ENCODE peak calls at places on chromosome 22, in four cellular contexts. One of them, this sample, is unnamed.
A peak's percentile ranks its signal among the peaks of the same experiment; 100 is the strongest.

GRCh38 chr22:19772673-19773469 is 12.3 kb downstream of the TBX1 start:
- ATAC-seq in heart left ventricle: peak; percentile 51
- ATAC-seq in lower lobe of right lung: no peak
- ATAC-seq in right cardiac atrium: peak; percentile 21
- ATAC-seq in this sample: no peak

GRCh38 chr22:22397292-22397870 is 111.2 kb downstream of the ZNF280B start:
- ATAC-seq in heart left ventricle: peak; percentile 78
- ATAC-seq in lower lobe of right lung: peak; percentile 50
- ATAC-seq in right cardiac atrium: peak; percentile 89
- ATAC-seq in this sample: peak; percentile 86

GRCh38 chr22:19215360-19215759 is 36.8 kb upstream of the SLC25A1 start:
- ATAC-seq in heart left ventricle: no peak
- ATAC-seq in lower lobe of right lung: no peak
- ATAC-seq in right cardiac atrium: no peak
- ATAC-seq in this sample: no peak

GRCh38 chr22:40534379-40535188 is 101.9 kb downstream of the MRTFA start:
- ATAC-seq in heart left ventricle: peak; percentile 71
- ATAC-seq in lower lobe of right lung: peak; percentile 59
- ATAC-seq in right cardiac atrium: peak; percentile 68
- ATAC-seq in this sample: no peak

GRCh38 chr22:39750759-39751158 is 142.8 kb downstream of the ENTHD1 start:
- ATAC-seq in heart left ventricle: no peak
- ATAC-seq in lower lobe of right lung: no peak
- ATAC-seq in right cardiac atrium: no peak
- ATAC-seq in this sample: no peak

GRCh38 chr22:35376728-35377472 is 4.0 kb upstream of the HMOX1 start:
- ATAC-seq in heart left ventricle: peak; percentile 54
- ATAC-seq in lower lobe of right lung: peak; percentile 72
- ATAC-seq in right cardiac atrium: peak; percentile 55
- ATAC-seq in this sample: peak; percentile 73

GRCh38 chr22:19663821-19664325 is 50.4 kb upstream of the SEPTIN5 start:
- ATAC-seq in heart left ventricle: peak; percentile 39
- ATAC-seq in lower lobe of right lung: no peak
- ATAC-seq in right cardiac atrium: peak; percentile 54
- ATAC-seq in this sample: no peak

GRCh38 chr22:30572840-30573593 is 1.4 kb downstream of the GAL3ST1 start:
- ATAC-seq in heart left ventricle: no peak
- ATAC-seq in lower lobe of right lung: no peak
- ATAC-seq in right cardiac atrium: no peak
- ATAC-seq in this sample: no peak

GRCh38 chr22:22478450-22478849 is 30.1 kb downstream of the ZNF280B start:
- ATAC-seq in heart left ventricle: no peak
- ATAC-seq in lower lobe of right lung: no peak
- ATAC-seq in right cardiac atrium: no peak
- ATAC-seq in this sample: no peak

GRCh38 chr22:39318507-39319283 is 728 bp downstream of the RPL3 start:
- ATAC-seq in heart left ventricle: peak; percentile 4
- ATAC-seq in lower lobe of right lung: peak; percentile 23
- ATAC-seq in right cardiac atrium: peak; percentile 23
- ATAC-seq in this sample: peak; percentile 13

GRCh38 chr22:38443675-38444521 is 11.1 kb downstream of the KCNJ4 start:
- ATAC-seq in heart left ventricle: peak; percentile 2
- ATAC-seq in lower lobe of right lung: no peak
- ATAC-seq in right cardiac atrium: no peak
- ATAC-seq in this sample: no peak

GRCh38 chr22:38484244-38484643 is 16.3 kb downstream of the KDELR3 start:
- ATAC-seq in heart left ventricle: no peak
- ATAC-seq in lower lobe of right lung: no peak
- ATAC-seq in right cardiac atrium: no peak
- ATAC-seq in this sample: no peak

GRCh38 chr22:35819421-35819820 is 101.7 kb downstream of the APOL5 start:
- ATAC-seq in heart left ventricle: no peak
- ATAC-seq in lower lobe of right lung: no peak
- ATAC-seq in right cardiac atrium: no peak
- ATAC-seq in this sample: no peak

GRCh38 chr22:30668306-30668655 is 606 bp upstream of the DUSP18 start:
- ATAC-seq in heart left ventricle: no peak
- ATAC-seq in lower lobe of right lung: peak; percentile 1
- ATAC-seq in right cardiac atrium: no peak
- ATAC-seq in this sample: no peak

GRCh38 chr22:35708453-35708852 is 9.2 kb upstream of the APOL5 start:
- ATAC-seq in heart left ventricle: no peak
- ATAC-seq in lower lobe of right lung: no peak
- ATAC-seq in right cardiac atrium: no peak
- ATAC-seq in this sample: no peak

GRCh38 chr22:40040927-40041326 is 46.2 kb downstream of the FAM83F start:
- ATAC-seq in heart left ventricle: no peak
- ATAC-seq in lower lobe of right lung: no peak
- ATAC-seq in right cardiac atrium: no peak
- ATAC-seq in this sample: no peak

GRCh38 chr22:18906896-18907295 is 776 bp downstream of the DGCR6 start:
- ATAC-seq in heart left ventricle: no peak
- ATAC-seq in lower lobe of right lung: peak; percentile 43
- ATAC-seq in right cardiac atrium: no peak
- ATAC-seq in this sample: no peak

GRCh38 chr22:48276933-48277867 is 1514.8 kb downstream of the TBC1D22A start:
- ATAC-seq in heart left ventricle: no peak
- ATAC-seq in lower lobe of right lung: peak; percentile 20
- ATAC-seq in right cardiac atrium: peak; percentile 22
- ATAC-seq in this sample: no peak

GRCh38 chr22:24555496-24556253 is at the start of gene SNRPD3:
- ATAC-seq in heart left ventricle: peak; percentile 80
- ATAC-seq in lower lobe of right lung: peak; percentile 90
- ATAC-seq in right cardiac atrium: peak; percentile 88
- ATAC-seq in this sample: peak; percentile 85
- H3K4me1 ChIP-seq in heart left ventricle: peaks cover 34% of the 10 kb centered on the region
- H3K4me1 ChIP-seq in lower lobe of right lung: peaks cover 50% of the 10 kb centered on the region
- H3K4me1 ChIP-seq in right cardiac atrium: peaks cover 22% of the 10 kb centered on the region
- H3K4me1 ChIP-seq in this sample: peaks cover 26% of the 10 kb centered on the region

GRCh38 chr22:28544431-28544868 is 135.2 kb downstream of the TTC28 start:
- ATAC-seq in heart left ventricle: no peak
- ATAC-seq in lower lobe of right lung: no peak
- ATAC-seq in right cardiac atrium: no peak
- ATAC-seq in this sample: no peak
- H3K4me1 ChIP-seq in heart left ventricle: no peaks in the 10 kb centered on the region
- H3K4me1 ChIP-seq in lower lobe of right lung: peaks cover 5% of the 10 kb centered on the region
- H3K4me1 ChIP-seq in right cardiac atrium: no peaks in the 10 kb centered on the region
- H3K4me1 ChIP-seq in this sample: no peaks in the 10 kb centered on the region

GRCh38 chr22:17796695-17797094 is 22.4 kb upstream of the BID start:
- ATAC-seq in heart left ventricle: no peak
- ATAC-seq in lower lobe of right lung: no peak
- ATAC-seq in right cardiac atrium: no peak
- ATAC-seq in this sample: no peak
- H3K4me1 ChIP-seq in heart left ventricle: no peaks in the 10 kb centered on the region
- H3K4me1 ChIP-seq in lower lobe of right lung: no peaks in the 10 kb centered on the region
- H3K4me1 ChIP-seq in right cardiac atrium: no peaks in the 10 kb centered on the region
- H3K4me1 ChIP-seq in this sample: no peaks in the 10 kb centered on the region

GRCh38 chr22:42385691-42386090 is 46.5 kb downstream of the NFAM1 start:
- ATAC-seq in heart left ventricle: no peak
- ATAC-seq in lower lobe of right lung: no peak
- ATAC-seq in right cardiac atrium: no peak
- ATAC-seq in this sample: no peak

GRCh38 chr22:42383287-42383686 is 48.9 kb downstream of the NFAM1 start:
- ATAC-seq in heart left ventricle: no peak
- ATAC-seq in lower lobe of right lung: no peak
- ATAC-seq in right cardiac atrium: no peak
- ATAC-seq in this sample: no peak

GRCh38 chr22:42383851-42384417 is 48.3 kb downstream of the NFAM1 start:
- ATAC-seq in heart left ventricle: no peak
- ATAC-seq in lower lobe of right lung: no peak
- ATAC-seq in right cardiac atrium: no peak
- ATAC-seq in this sample: no peak

GRCh38 chr22:42387631-42388030 is 44.6 kb downstream of the NFAM1 start:
- ATAC-seq in heart left ventricle: no peak
- ATAC-seq in lower lobe of right lung: no peak
- ATAC-seq in right cardiac atrium: no peak
- ATAC-seq in this sample: no peak

GRCh38 chr22:42384506-42384905 is 47.7 kb downstream of the NFAM1 start:
- ATAC-seq in heart left ventricle: no peak
- ATAC-seq in lower lobe of right lung: no peak
- ATAC-seq in right cardiac atrium: no peak
- ATAC-seq in this sample: no peak
- H3K4me1 ChIP-seq in heart left ventricle: no peaks in the 10 kb centered on the region
- H3K4me1 ChIP-seq in lower lobe of right lung: no peaks in the 10 kb centered on the region
- H3K4me1 ChIP-seq in right cardiac atrium: no peaks in the 10 kb centered on the region
- H3K4me1 ChIP-seq in this sample: no peaks in the 10 kb centered on the region

DNA sequence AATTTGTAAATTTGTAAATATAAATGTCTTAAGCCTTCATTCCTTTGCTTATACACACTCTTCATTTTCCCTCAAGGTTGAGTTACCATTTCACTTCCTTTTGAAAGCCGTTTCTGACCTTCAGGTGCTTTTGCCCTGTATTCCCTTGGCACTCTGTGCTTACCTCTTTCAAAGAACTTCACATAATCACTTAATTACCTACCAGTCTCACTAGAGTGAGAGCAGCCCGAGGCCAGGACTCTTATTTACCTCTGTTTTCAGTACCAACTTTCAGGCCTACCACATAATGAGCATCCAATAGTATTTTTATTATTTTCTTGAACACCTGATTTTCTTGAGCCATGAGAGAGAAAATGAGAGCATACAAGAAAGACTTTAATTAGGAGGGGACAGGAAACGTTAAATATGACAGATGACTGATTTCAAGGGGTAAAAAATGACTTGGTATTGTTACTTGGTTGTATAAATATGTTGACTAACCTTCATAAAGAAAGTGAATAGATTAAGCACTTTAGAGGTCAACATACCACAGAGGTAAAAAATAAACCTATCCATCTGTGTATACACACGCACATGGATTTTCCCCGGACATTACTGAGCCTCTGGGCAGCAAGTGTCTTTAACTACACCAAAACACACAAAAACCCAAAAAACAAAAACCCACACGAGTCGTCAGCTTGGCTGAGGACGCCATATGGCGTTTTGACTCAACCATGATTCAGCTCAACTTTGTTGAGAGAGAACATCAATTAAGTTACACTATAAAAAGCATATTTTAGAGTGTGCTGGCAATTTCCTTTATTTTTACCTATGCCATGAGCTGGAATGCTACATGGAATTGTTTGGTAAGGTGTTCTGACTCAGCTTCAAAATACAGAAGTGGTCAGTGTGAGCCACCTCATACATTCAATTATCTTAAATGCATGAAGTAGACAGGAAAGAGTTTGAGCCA is 7.6 kb downstream of the ATXN10 start:
- ATAC-seq in heart left ventricle: no peak
- ATAC-seq in lower lobe of right lung: no peak
- ATAC-seq in right cardiac atrium: no peak
- ATAC-seq in this sample: no peak
- H3K4me1 ChIP-seq in heart left ventricle: no peaks in the 10 kb centered on the region
- H3K4me1 ChIP-seq in lower lobe of right lung: peaks cover 46% of the 10 kb centered on the region
- H3K4me1 ChIP-seq in right cardiac atrium: peaks cover 13% of the 10 kb centered on the region
- H3K4me1 ChIP-seq in this sample: peaks cover 5% of the 10 kb centered on the region

GRCh38 chr22:49964136-49964492 is 3.5 kb downstream of the PIM3 start:
- ATAC-seq in heart left ventricle: no peak
- ATAC-seq in lower lobe of right lung: no peak
- ATAC-seq in right cardiac atrium: no peak
- ATAC-seq in this sample: no peak
- H3K4me1 ChIP-seq in heart left ventricle: peaks cover 60% of the 10 kb centered on the region
- H3K4me1 ChIP-seq in lower lobe of right lung: peaks cover 73% of the 10 kb centered on the region
- H3K4me1 ChIP-seq in right cardiac atrium: peaks cover 21% of the 10 kb centered on the region
- H3K4me1 ChIP-seq in this sample: no peaks in the 10 kb centered on the region

DNA sequence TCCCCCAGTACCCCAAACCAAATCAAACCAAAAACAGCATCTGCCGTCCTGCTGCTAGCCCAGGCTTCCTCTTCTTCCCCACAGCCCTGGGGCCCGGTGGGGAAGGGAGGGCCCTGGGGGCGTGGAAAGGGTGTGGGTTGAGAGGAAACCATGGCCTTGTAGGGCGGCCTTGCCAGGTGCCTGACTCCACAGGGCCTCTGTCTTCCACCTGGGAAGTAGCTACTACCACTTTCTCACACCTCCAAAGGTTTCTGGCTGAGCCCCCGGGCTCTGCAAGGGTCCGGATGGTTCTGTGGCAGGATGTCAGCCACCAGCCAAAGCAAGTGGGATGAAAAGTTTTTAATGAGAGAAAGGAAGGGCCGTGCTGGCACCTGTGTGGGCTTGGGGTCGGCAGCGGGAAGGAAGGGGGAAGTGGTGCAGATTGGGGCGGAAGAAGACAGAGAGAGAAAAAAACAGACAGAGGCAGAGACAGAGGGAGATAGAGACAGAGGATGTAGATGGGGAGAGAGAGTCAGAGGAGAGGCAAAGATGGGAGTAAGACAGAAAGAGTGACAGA is 10.5 kb downstream of the TPST2 start:
- ATAC-seq in heart left ventricle: peak; percentile 67
- ATAC-seq in lower lobe of right lung: peak; percentile 70
- ATAC-seq in right cardiac atrium: peak; percentile 42
- ATAC-seq in this sample: peak; percentile 28
- H3K4me1 ChIP-seq in heart left ventricle: peaks cover under 1% of the 10 kb centered on the region
- H3K4me1 ChIP-seq in lower lobe of right lung: peaks cover 45% of the 10 kb centered on the region
- H3K4me1 ChIP-seq in right cardiac atrium: peaks cover 2% of the 10 kb centered on the region
- H3K4me1 ChIP-seq in this sample: no peaks in the 10 kb centered on the region

GRCh38 chr22:37199839-37200161 is 11.8 kb upstream of the C1QTNF6 start:
- ATAC-seq in heart left ventricle: no peak
- ATAC-seq in lower lobe of right lung: no peak
- ATAC-seq in right cardiac atrium: no peak
- ATAC-seq in this sample: no peak

GRCh38 chr22:37197451-37198289 is 9.6 kb upstream of the C1QTNF6 start:
- ATAC-seq in heart left ventricle: peak; percentile 1
- ATAC-seq in lower lobe of right lung: peak; percentile 5
- ATAC-seq in right cardiac atrium: no peak
- ATAC-seq in this sample: peak; percentile 52

GRCh38 chr22:37196539-37197450 is 8.7 kb upstream of the C1QTNF6 start:
- ATAC-seq in heart left ventricle: peak; percentile 77
- ATAC-seq in lower lobe of right lung: peak; percentile 47
- ATAC-seq in right cardiac atrium: peak; percentile 81
- ATAC-seq in this sample: peak; percentile 69

GRCh38 chr22:37199103-37199838 is 11.2 kb upstream of the C1QTNF6 start:
- ATAC-seq in heart left ventricle: peak; percentile 93
- ATAC-seq in lower lobe of right lung: peak; percentile 97
- ATAC-seq in right cardiac atrium: peak; percentile 93
- ATAC-seq in this sample: peak; percentile 93

DNA sequence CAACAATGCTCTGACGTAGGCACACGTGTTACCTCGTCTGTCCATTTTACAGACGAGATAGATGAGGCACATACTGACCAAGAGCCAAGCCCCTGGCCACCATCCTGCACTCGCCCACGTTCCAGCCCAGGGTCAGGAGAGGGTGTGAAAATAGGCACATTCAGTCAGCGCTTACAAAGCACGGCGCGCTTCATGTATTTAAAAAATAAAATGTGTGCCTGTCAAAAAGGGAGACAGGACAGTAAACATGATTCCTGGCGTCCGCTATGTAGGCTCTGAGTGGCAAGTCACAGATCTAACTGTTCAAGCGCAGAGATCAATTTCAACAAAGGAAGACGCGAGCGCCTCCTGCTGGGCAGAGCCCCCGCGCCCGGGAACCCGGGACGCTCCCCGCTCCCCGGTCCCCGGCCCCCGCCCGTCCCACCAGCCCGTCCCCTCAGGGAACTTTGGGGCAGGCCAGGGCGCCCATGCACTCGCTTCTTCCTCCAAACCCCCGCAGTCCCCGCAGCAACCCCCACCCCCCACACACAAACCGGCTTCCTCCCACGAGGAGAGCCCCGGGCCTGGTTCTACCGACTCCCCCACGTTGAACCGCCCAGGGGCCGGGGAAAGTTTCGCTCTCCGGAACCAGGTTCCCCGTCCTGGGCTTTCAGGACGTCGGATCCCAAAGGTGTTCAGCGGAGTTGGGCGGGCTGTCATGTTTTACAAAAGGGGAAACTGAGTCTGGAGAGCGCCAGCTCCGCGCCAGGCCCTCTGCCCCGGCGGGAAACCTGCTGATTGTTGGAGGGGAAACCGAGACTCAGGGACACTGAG is 10.4 kb upstream of the C1QTNF6 start:
- ATAC-seq in heart left ventricle: peak; percentile 61
- ATAC-seq in lower lobe of right lung: peak; percentile 83
- ATAC-seq in right cardiac atrium: peak; percentile 71
- ATAC-seq in this sample: peak; percentile 38
- H3K4me1 ChIP-seq in heart left ventricle: peaks cover 32% of the 10 kb centered on the region
- H3K4me1 ChIP-seq in lower lobe of right lung: peaks cover 38% of the 10 kb centered on the region
- H3K4me1 ChIP-seq in right cardiac atrium: peaks cover 22% of the 10 kb centered on the region
- H3K4me1 ChIP-seq in this sample: peaks cover 42% of the 10 kb centered on the region

This sample was measured in gastroesophageal sphincter.